ENCODE peak calls at places on chromosomes 1 and 21, in ten cellular contexts. K, X, Y, F, H, A, Z, G, N and Q are unnamed samples.
A peak's percentile ranks its signal among the peaks of the same experiment; 100 is the strongest.

GRCh38 chr1:8283058-8283884 is 34.6 kb upstream of the SLC45A1 start:
- DNase-seq in K (no peak), X (peak; percentile 60), Y (no peak), F (no peak), H (no peak), A (no peak), Z (no peak), G (no peak), N (no peak), Q (no peak)

GRCh38 chr1:19013826-19014548 is 57.5 kb upstream of the IFFO2 start:
- DNase-seq in K (no peak), X (no peak), Y (no peak), F (no peak), H (peak; percentile 53), A (no peak), Z (no peak), G (no peak), N (no peak), Q (no peak)

GRCh38 chr1:32066489-32066873 is 6.3 kb upstream of the TMEM39B start:
- DNase-seq in K (peak; percentile 32), X (no peak), Y (no peak), F (peak; percentile 80), H (no peak), A (peak; percentile 39), Z (no peak), G (peak; percentile 70), N (no peak), Q (peak; percentile 93)

GRCh38 chr1:54415986-54416385 is 9.8 kb upstream of the SSBP3 start:
- DNase-seq in K (no peak), X (no peak), Y (no peak), F (no peak), H (no peak), A (no peak), Z (no peak), G (no peak), N (peak; percentile 39), Q (no peak)

GRCh38 chr1:243946946-243947345 is 96.9 kb upstream of the AKT3 start:
- DNase-seq in K (no peak), X (no peak), Y (peak; percentile 78), F (no peak), H (no peak), A (no peak), Z (no peak), G (no peak), N (no peak), Q (peak; percentile 52)

GRCh38 chr1:223429821-223430220 is 36.6 kb downstream of the CCDC185 start:
- DNase-seq in K (no peak), X (no peak), Y (no peak), F (no peak), H (no peak), A (no peak), Z (no peak), G (no peak), N (no peak), Q (peak; percentile 30)

GRCh38 chr1:23555949-23556640 is 3.2 kb downstream of the ID3 start:
- DNase-seq in K (peak; percentile 75), X (no peak), Y (peak; percentile 85), F (no peak), H (no peak), A (no peak), Z (peak; percentile 77), G (peak; percentile 42), N (no peak), Q (peak; percentile 90)

GRCh38 chr21:32826317-32827167 is 55.0 kb upstream of the PAXBP1 start:
- DNase-seq in K (peak; percentile 22), X (no peak), Y (peak; percentile 66), F (peak; percentile 31), H (no peak), A (peak; percentile 39), Z (peak; percentile 68), G (no peak), N (no peak), Q (peak; percentile 75)

GRCh38 chr21:44711327-44712202 is at the start of gene TSPEAR:
- DNase-seq in K (no peak), X (peak; percentile 64), Y (peak; percentile 72), F (no peak), H (peak; percentile 72), A (no peak), Z (peak; percentile 68), G (no peak), N (peak; percentile 47), Q (no peak)

GRCh38 chr1:59179673-59180072 is 117.2 kb upstream of the FGGY start:
- DNase-seq in K (no peak), X (no peak), Y (no peak), F (no peak), H (no peak), A (no peak), Z (no peak), G (no peak), N (no peak), Q (no peak)

GRCh38 chr1:21927531-21928237 is 9.4 kb downstream of the HSPG2 start:
- DNase-seq in K (no peak), X (no peak), Y (no peak), F (peak; percentile 74), H (no peak), A (no peak), Z (no peak), G (peak; percentile 71), N (peak; percentile 91), Q (peak; percentile 60)

GRCh38 chr21:28099296-28099695 is 893.4 kb downstream of the LTN1 start:
- DNase-seq in K (no peak), X (no peak), Y (no peak), F (peak; percentile 36), H (no peak), A (no peak), Z (peak; percentile 30), G (peak; percentile 58), N (peak; percentile 73), Q (peak; percentile 94)

GRCh38 chr1:167158813-167159275 is 61.8 kb upstream of the POU2F1 start:
- DNase-seq in K (no peak), X (no peak), Y (no peak), F (no peak), H (no peak), A (no peak), Z (no peak), G (no peak), N (no peak), Q (no peak)

GRCh38 chr1:25030674-25031589 is 100.9 kb upstream of the RUNX3 start:
- DNase-seq in K (no peak), X (no peak), Y (no peak), F (no peak), H (no peak), A (no peak), Z (no peak), G (no peak), N (no peak), Q (no peak)

GRCh38 chr1:54384921-54385726 is 21.1 kb downstream of the SSBP3 start:
- DNase-seq in K (no peak), X (no peak), Y (no peak), F (no peak), H (no peak), A (no peak), Z (no peak), G (no peak), N (peak; percentile 66), Q (peak; percentile 34)

GRCh38 chr21:38913120-38913975 is 107.6 kb downstream of the ETS2 start:
- DNase-seq in K (peak; percentile 40), X (peak; percentile 94), Y (peak; percentile 89), F (peak; percentile 82), H (peak; percentile 86), A (no peak), Z (peak; percentile 27), G (peak; percentile 65), N (peak; percentile 89), Q (peak; percentile 50)
- H3K4me3 ChIP-seq in K (peak overlapping the region; percentile 11), X (peak overlapping the region; percentile 23), Y (peak overlapping the region; percentile 38), F (peak overlapping the region; percentile 25), H (peak overlapping the region; percentile 18), A (no peak overlapping the region), Z (no peak overlapping the region), G (peak overlapping the region; percentile 31), N (peak overlapping the region; percentile 48), Q (no peak overlapping the region)

GRCh38 chr21:42430570-42430969 is 26.9 kb downstream of the UBASH3A start:
- DNase-seq in K (no peak), X (no peak), Y (no peak), F (no peak), H (no peak), A (no peak), Z (no peak), G (no peak), N (no peak), Q (no peak)

GRCh38 chr21:42427809-42428419 is 24.2 kb downstream of the UBASH3A start:
- DNase-seq in K (no peak), X (no peak), Y (no peak), F (no peak), H (no peak), A (no peak), Z (no peak), G (no peak), N (no peak), Q (no peak)

GRCh38 chr21:42429021-42429420 is 25.3 kb downstream of the UBASH3A start:
- DNase-seq in K (no peak), X (no peak), Y (no peak), F (no peak), H (no peak), A (no peak), Z (no peak), G (no peak), N (no peak), Q (no peak)

GRCh38 chr21:42431196-42431595 is 27.5 kb downstream of the UBASH3A start:
- DNase-seq in K (no peak), X (no peak), Y (no peak), F (no peak), H (no peak), A (no peak), Z (no peak), G (no peak), N (no peak), Q (no peak)

DNA sequence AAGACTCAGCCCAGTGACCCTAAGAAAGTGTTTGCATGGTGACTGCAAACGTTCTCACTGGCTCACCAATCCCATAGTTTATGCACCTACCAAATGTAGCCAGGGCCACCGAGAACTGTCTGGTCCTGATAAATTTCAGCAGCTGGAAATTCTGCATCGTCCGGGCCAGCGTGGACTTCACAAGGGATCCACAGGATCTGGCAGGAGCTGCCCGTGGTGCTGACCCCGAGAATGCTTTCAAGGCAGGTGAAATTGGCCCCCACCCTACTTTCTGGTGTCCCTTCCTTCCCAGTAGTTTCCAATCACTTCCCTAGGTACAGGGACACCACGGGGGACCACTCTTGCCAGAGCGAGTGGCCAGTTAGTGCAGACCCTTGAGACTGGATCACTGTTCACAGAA is 26.2 kb downstream of the UBASH3A start:
- DNase-seq in K (no peak), X (no peak), Y (peak; percentile 70), F (no peak), H (no peak), A (no peak), Z (peak; percentile 66), G (no peak), N (no peak), Q (no peak)
- H3K4me3 ChIP-seq in K (no peak overlapping the region), X (no peak overlapping the region), Y (no peak overlapping the region), F (no peak overlapping the region), H (no peak overlapping the region), A (no peak overlapping the region), Z (no peak overlapping the region), G (no peak overlapping the region), N (no peak overlapping the region), Q (no peak overlapping the region)

GRCh38 chr1:110004583-110004982 is 20.0 kb downstream of the AHCYL1 start:
- DNase-seq in K (no peak), X (no peak), Y (no peak), F (no peak), H (no peak), A (no peak), Z (no peak), G (no peak), N (no peak), Q (no peak)
- H3K4me3 ChIP-seq in K (peak overlapping the region; percentile 3), X (peak overlapping the region; percentile 19), Y (no peak overlapping the region), F (no peak overlapping the region), H (no peak overlapping the region), A (peak overlapping the region; percentile 16), Z (no peak overlapping the region), G (no peak overlapping the region), N (peak overlapping the region; percentile 69), Q (peak overlapping the region; percentile 27)

GRCh38 chr1:200737647-200738296 is 921 bp upstream of the CAMSAP2 start:
- DNase-seq in K (no peak), X (no peak), Y (no peak), F (no peak), H (no peak), A (no peak), Z (no peak), G (no peak), N (no peak), Q (no peak)
- H3K4me3 ChIP-seq in K (no peak overlapping the region), X (peak overlapping the region; percentile 78), Y (no peak overlapping the region), F (no peak overlapping the region), H (peak overlapping the region; percentile 94), A (peak overlapping the region; percentile 98), Z (no peak overlapping the region), G (peak overlapping the region; percentile 77), N (peak overlapping the region; percentile 97), Q (no peak overlapping the region)